ENCODE peak calls at places on chromosomes 4 and X, in ten cellular contexts. C is A549, G is HFF-Myc, P is BJ, A is uterus, S is heart left ventricle, V is cardiac muscle cell, K is lower lobe of right lung, D is WERI-Rb-1, E is HepG2. Y is an unnamed sample.

GRCh38 chr4:6229671-6230501 is 29.5 kb upstream of the JAKMIP1 start:
- DNase-seq in C (no peak), G (no peak), P (no peak), A (no peak), S (no peak), V (no peak), K (no peak), D (peak), E (no peak), Y (no peak)

GRCh38 chr4:117096462-117096861 is 11.1 kb upstream of the TRAM1L1 start:
- DNase-seq in C (no peak), G (no peak), P (no peak), A (no peak), S (no peak), V (no peak), K (no peak), D (no peak), E (no peak), Y (no peak)

GRCh38 chr4:72777436-72777835 is 208.4 kb upstream of the ADAMTS3 start:
- DNase-seq in C (no peak), G (no peak), P (no peak), A (no peak), S (no peak), V (no peak), K (no peak), D (no peak), E (no peak), Y (no peak)

GRCh38 chr4:167221074-167221473 is 13.2 kb downstream of the SPOCK3 start:
- DNase-seq in C (no peak), G (no peak), P (no peak), A (no peak), S (no peak), V (no peak), K (no peak), D (no peak), E (no peak), Y (no peak)

GRCh38 chr4:74109116-74109791 is 10.3 kb upstream of the CXCL2 start:
- DNase-seq in C (peak), G (peak), P (peak), A (no peak), S (peak), V (peak), K (peak), D (no peak), E (no peak), Y (no peak)

GRCh38 chrX:24902808-24903207 is 113.0 kb downstream of the ARX start:
- DNase-seq in C (no peak), G (peak), P (no peak), A (no peak), S (no peak), V (no peak), K (no peak), D (no peak), E (no peak), Y (no peak)

GRCh38 chr4:183757105-183757504 is 98.0 kb downstream of the TRAPPC11 start:
- DNase-seq in C (no peak), G (no peak), P (no peak), A (no peak), S (no peak), V (no peak), K (no peak), D (no peak), E (no peak), Y (no peak)

GRCh38 chrX:13283512-13283911 is 36.3 kb downstream of the ATXN3L start:
- DNase-seq in C (no peak), G (no peak), P (no peak), A (no peak), S (no peak), V (no peak), K (no peak), D (no peak), E (no peak), Y (no peak)

GRCh38 chr4:98803287-98803677 is 125.7 kb downstream of the EIF4E start:
- DNase-seq in C (no peak), G (no peak), P (no peak), A (no peak), S (no peak), V (no peak), K (no peak), D (no peak), E (no peak), Y (no peak)

GRCh38 chrX:76253432-76253831 is 80.6 kb downstream of the PBDC1 start:
- DNase-seq in C (peak), G (peak), P (no peak), A (peak), S (no peak), V (peak), K (no peak), D (peak), E (peak), Y (no peak)

GRCh38 chrX:41258281-41258680 is 75.7 kb upstream of the DDX3X start:
- DNase-seq in C (no peak), G (no peak), P (no peak), A (no peak), S (no peak), V (no peak), K (no peak), D (no peak), E (no peak), Y (no peak)

GRCh38 chrX:48590203-48591103 is 6.8 kb upstream of the WDR13 start:
- DNase-seq in C (no peak), G (no peak), P (no peak), A (no peak), S (no peak), V (no peak), K (no peak), D (no peak), E (peak), Y (no peak)

GRCh38 chrX:129612396-129612795 is 42.4 kb downstream of the APLN start:
- DNase-seq in C (no peak), G (no peak), P (no peak), A (no peak), S (no peak), V (no peak), K (no peak), D (no peak), E (no peak), Y (no peak)

GRCh38 chrX:258291-259040 is 22.7 kb upstream of the PLCXD1 start:
- DNase-seq in C (no peak), G (no peak), P (no peak), A (no peak), S (no peak), V (no peak), K (peak), D (peak), E (no peak), Y (no peak)

GRCh38 chrX:28773807-28774206 is 186.6 kb downstream of the IL1RAPL1 start:
- DNase-seq in C (no peak), G (no peak), P (no peak), A (no peak), S (no peak), V (no peak), K (no peak), D (no peak), E (no peak), Y (no peak)

GRCh38 chr4:7476820-7477219 is 42.1 kb upstream of the PSAPL1 start:
- DNase-seq in C (no peak), G (no peak), P (no peak), A (no peak), S (no peak), V (no peak), K (no peak), D (no peak), E (no peak), Y (no peak)

GRCh38 chr4:130563185-130563890 is 1467.4 kb downstream of the C4orf33 start:
- DNase-seq in C (peak), G (no peak), P (peak), A (no peak), S (peak), V (peak), K (no peak), D (peak), E (peak), Y (no peak)

GRCh38 chrX:49129427-49129826 is 5.9 kb upstream of the GPKOW start:
- DNase-seq in C (no peak), G (no peak), P (no peak), A (no peak), S (no peak), V (no peak), K (no peak), D (no peak), E (no peak), Y (no peak)

GRCh38 chrX:46882266-46882665 is 30.0 kb upstream of the JADE3 start:
- DNase-seq in C (no peak), G (no peak), P (no peak), A (no peak), S (no peak), V (peak), K (no peak), D (peak), E (no peak), Y (no peak)
- TF ChIP-seq CTCF in C (no peak), G (no peak), P (no peak), A (no peak), S (no peak), V (no peak), K (no peak), D (no peak), E (no peak), Y (no peak)

GRCh38 chr4:54050214-54050904 is 14.0 kb downstream of the CHIC2 start:
- DNase-seq in C (no peak), G (no peak), P (no peak), A (no peak), S (no peak), V (no peak), K (no peak), D (no peak), E (no peak), Y (no peak)
- TF ChIP-seq CTCF in C (no peak), G (no peak), P (no peak), A (no peak), S (no peak), V (no peak), K (no peak), D (no peak), E (no peak), Y (no peak)

GRCh38 chr4:151643564-151643963 is 117.2 kb downstream of the GATB start:
- DNase-seq in C (no peak), G (no peak), P (no peak), A (no peak), S (no peak), V (no peak), K (no peak), D (no peak), E (no peak), Y (no peak)

GRCh38 chr4:151641983-151642382 is 118.8 kb downstream of the GATB start:
- DNase-seq in C (no peak), G (no peak), P (no peak), A (no peak), S (no peak), V (no peak), K (no peak), D (no peak), E (no peak), Y (no peak)

GRCh38 chr4:151646322-151646721 is 114.5 kb downstream of the GATB start:
- DNase-seq in C (no peak), G (no peak), P (no peak), A (no peak), S (no peak), V (no peak), K (no peak), D (no peak), E (no peak), Y (no peak)

GRCh38 chr4:151641167-151641566 is 119.6 kb downstream of the GATB start:
- DNase-seq in C (no peak), G (no peak), P (peak), A (no peak), S (no peak), V (no peak), K (no peak), D (no peak), E (peak), Y (no peak)

GRCh38 chr4:151644625-151645024 is 116.2 kb downstream of the GATB start:
- DNase-seq in C (no peak), G (no peak), P (no peak), A (no peak), S (no peak), V (peak), K (no peak), D (peak), E (peak), Y (no peak)
- TF ChIP-seq CTCF in C (peak), G (peak), P (peak), A (no peak), S (no peak), V (peak), K (peak), D (peak), E (peak), Y (no peak)

GRCh38 chr4:186622788-186623464 is 67.6 kb upstream of the MTNR1A start:
- DNase-seq in C (no peak), G (peak), P (peak), A (no peak), S (peak), V (no peak), K (no peak), D (no peak), E (no peak), Y (no peak)
- TF ChIP-seq CTCF in C (no peak), G (no peak), P (no peak), A (no peak), S (no peak), V (no peak), K (no peak), D (no peak), E (no peak), Y (no peak)

GRCh38 chr4:182265881-182266280 is 22.7 kb downstream of the TENM3 start:
- DNase-seq in C (no peak), G (no peak), P (no peak), A (no peak), S (no peak), V (no peak), K (no peak), D (peak), E (peak), Y (no peak)
- TF ChIP-seq CTCF in C (no peak), G (no peak), P (no peak), A (no peak), S (no peak), V (no peak), K (no peak), D (peak), E (peak), Y (no peak)

GRCh38 chr4:25376754-25377571 is at the start of gene ANAPC4:
- DNase-seq in C (peak), G (peak), P (peak), A (peak), S (peak), V (peak), K (peak), D (peak), E (peak), Y (peak)
- TF ChIP-seq CTCF in C (no peak), G (no peak), P (no peak), A (peak), S (no peak), V (no peak), K (no peak), D (no peak), E (peak), Y (no peak)

GRCh38 chr4:169270156-169270809 is 473 bp downstream of the SH3RF1 start:
- DNase-seq in C (peak), G (no peak), P (no peak), A (peak), S (peak), V (peak), K (peak), D (peak), E (no peak), Y (no peak)

GRCh38 chr4:169270810-169271691 is at the start of gene SH3RF1:
- DNase-seq in C (peak), G (no peak), P (no peak), A (peak), S (peak), V (peak), K (peak), D (peak), E (peak), Y (peak)

GRCh38 chr4:169271692-169272007 is 894 bp upstream of the SH3RF1 start:
- DNase-seq in C (no peak), G (no peak), P (no peak), A (no peak), S (no peak), V (no peak), K (no peak), D (no peak), E (no peak), Y (no peak)

GRCh38 chr4:169274033-169274432 is 3.3 kb upstream of the SH3RF1 start:
- DNase-seq in C (no peak), G (no peak), P (no peak), A (no peak), S (no peak), V (no peak), K (no peak), D (no peak), E (no peak), Y (no peak)

DNA sequence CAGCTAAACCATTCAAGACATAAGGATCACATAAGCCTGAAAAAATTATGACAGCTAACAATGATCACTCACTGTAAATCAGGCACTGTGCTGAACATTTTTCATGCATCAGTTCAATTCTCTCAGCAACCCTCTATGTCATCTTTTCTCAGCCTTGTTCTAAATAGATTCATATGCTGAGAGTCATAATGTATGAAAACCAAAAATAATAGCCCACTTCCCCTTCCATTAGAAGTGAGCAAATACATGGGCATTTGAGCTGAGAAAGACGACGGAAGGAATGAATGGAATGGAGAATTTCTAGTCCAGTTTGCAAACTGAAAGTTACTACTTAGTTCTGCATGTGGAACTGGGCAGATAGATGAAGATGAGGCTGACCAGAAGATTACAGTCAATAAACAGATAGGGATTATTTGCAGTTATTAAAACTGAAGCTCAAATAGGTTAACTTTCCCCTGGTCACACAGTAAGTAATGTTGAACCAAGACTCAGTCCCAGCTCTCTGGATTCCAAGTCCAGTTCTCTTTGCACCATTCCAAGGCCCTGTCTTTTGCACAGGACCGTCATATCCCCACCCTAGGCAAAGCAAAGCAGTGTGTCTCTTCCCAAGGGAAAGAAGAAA is 1.6 kb upstream of the SH3RF1 start:
- DNase-seq in C (no peak), G (no peak), P (peak), A (no peak), S (no peak), V (no peak), K (no peak), D (no peak), E (no peak), Y (no peak)
- TF ChIP-seq CTCF in C (no peak), G (no peak), P (no peak), A (no peak), S (no peak), V (no peak), K (no peak), D (no peak), E (no peak), Y (no peak)

GRCh38 chr4:139582044-139582443 is 26.0 kb upstream of the SETD7 start:
- DNase-seq in C (no peak), G (no peak), P (no peak), A (no peak), S (no peak), V (no peak), K (no peak), D (no peak), E (no peak), Y (no peak)
- TF ChIP-seq CTCF in C (peak), G (no peak), P (no peak), A (no peak), S (no peak), V (no peak), K (no peak), D (no peak), E (no peak), Y (no peak)

GRCh38 chr4:10186228-10187214 is 69.9 kb upstream of the WDR1 start:
- DNase-seq in C (no peak), G (no peak), P (no peak), A (no peak), S (no peak), V (peak), K (no peak), D (peak), E (no peak), Y (no peak)
- TF ChIP-seq CTCF in C (no peak), G (no peak), P (peak), A (no peak), S (no peak), V (peak), K (no peak), D (peak), E (no peak), Y (no peak)

Y was measured in natural killer cell.